ENCODE peak calls at places on chromosomes 13 and 19, in nine cellular contexts. Z is iPS-NIHi11; G is stimulated activated CD4-positive, alpha-beta T cell treated with anti-CD3 and anti-CD28 coated beads, Interleukin-4, amount 100 ng/mL, for 48 hours; W is epithelial cell of prostate; I is lung microvascular endothelial cell; X is astrocyte; P is T follicular helper cell; D is OCI-LY7; M is effector memory CD8-positive, alpha-beta T cell. C is an unnamed sample.

GRCh38 chr13:28611654-28612131 is 47.2 kb upstream of the POMP start:
- DNase-seq in G (no peak), Z (no peak), P (no peak), D (no peak), I (no peak), M (no peak), W (no peak), X (no peak), C (no peak)

GRCh38 chr13:49610176-49610575 is 18.1 kb upstream of the ARL11 start:
- DNase-seq in P (no peak), I (no peak), D (peak), W (no peak), M (no peak), X (no peak), G (no peak), Z (no peak), C (no peak)

GRCh38 chr19:20357921-20358320 is 190.9 kb downstream of the ZNF486 start:
- DNase-seq in I (no peak), W (no peak), P (no peak), G (no peak), M (no peak), D (no peak), X (no peak), Z (no peak), C (no peak)

GRCh38 chr19:35793381-35794165 is 18.2 kb downstream of the ARHGAP33 start:
- DNase-seq in G (no peak), W (no peak), I (no peak), P (no peak), Z (no peak), X (no peak), M (no peak), D (no peak), C (no peak)

GRCh38 chr19:42185281-42185680 is 32.2 kb downstream of the DEDD2 start:
- DNase-seq in P (no peak), G (no peak), D (peak), M (no peak), W (no peak), X (peak), I (no peak), Z (no peak), C (peak)

GRCh38 chr13:60417734-60418133 is 20.7 kb downstream of the TDRD3 start:
- DNase-seq in P (no peak), W (no peak), Z (no peak), I (no peak), G (no peak), M (no peak), D (no peak), X (no peak), C (no peak)

GRCh38 chr19:49875801-49876421 is 1.2 kb downstream of the AKT1S1 start:
- DNase-seq in Z (no peak), X (no peak), I (peak), M (peak), P (peak), W (no peak), D (peak), G (peak), C (peak)

GRCh38 chr19:41928221-41928683 is at the start of gene ERFL:
- DNase-seq in I (peak), Z (peak), X (no peak), P (no peak), W (no peak), D (peak), M (no peak), G (peak), C (peak)

GRCh38 chr19:397321-397720 is 11.6 kb downstream of the C2CD4C start:
- DNase-seq in I (no peak), D (no peak), X (no peak), M (no peak), Z (no peak), G (no peak), W (no peak), P (no peak), C (no peak)

GRCh38 chr19:29364224-29364726 is 151.3 kb upstream of the UQCRFS1 start:
- DNase-seq in Z (no peak), M (no peak), W (no peak), G (no peak), P (no peak), D (no peak), I (no peak), X (no peak), C (no peak)

GRCh38 chr13:70490320-70490935 is 382.2 kb upstream of the KLHL1 start:
- DNase-seq in D (no peak), P (no peak), I (no peak), Z (no peak), G (no peak), W (no peak), X (no peak), M (no peak), C (no peak)

GRCh38 chr13:113029487-113030258 is 60.7 kb downstream of the MCF2L start:
- DNase-seq in W (no peak), X (no peak), G (peak), M (peak), D (peak), I (peak), Z (peak), P (peak), C (no peak)

GRCh38 chr19:47512183-47512947 is 2.5 kb downstream of the NAPA start:
- DNase-seq in W (no peak), I (no peak), X (no peak), P (no peak), D (no peak), G (no peak), M (no peak), Z (no peak), C (no peak)

GRCh38 chr13:72983085-72983768 is 75.6 kb upstream of the KLF5 start:
- DNase-seq in X (peak), D (no peak), G (no peak), I (no peak), M (no peak), P (no peak), Z (no peak), W (no peak), C (no peak)

GRCh38 chr13:23050126-23050525 is 130.7 kb upstream of the SGCG start:
- DNase-seq in X (no peak), I (no peak), M (no peak), P (no peak), W (no peak), D (no peak), G (no peak), Z (no peak), C (no peak)

GRCh38 chr13:110690516-110690915 is 15.4 kb downstream of the CARS2 start:
- DNase-seq in X (no peak), Z (no peak), P (no peak), G (no peak), W (no peak), D (no peak), M (no peak), I (no peak), C (no peak)

GRCh38 chr19:13051581-13052165 is 51.0 kb downstream of the LYL1 start:
- DNase-seq in I (no peak), W (no peak), M (no peak), X (no peak), P (no peak), Z (peak), G (peak), D (no peak), C (peak)